ENCODE peak calls at places on chromosomes 4 and X, in four cellular contexts. One of them, this sample, is unnamed.

GRCh38 chrX:11899091-11899490 is 141.1 kb downstream of the MSL3 start:
- DNase-seq in mammary epithelial cell: peak; percentile 82
- DNase-seq in endothelial cell of umbilical vein: peak; percentile 71
- DNase-seq in GM23248: no peak
- DNase-seq in this sample: no peak

GRCh38 chr4:77802406-77802805 is 16.8 kb downstream of the CNOT6L start:
- DNase-seq in endothelial cell of umbilical vein: no peak
- DNase-seq in GM23248: no peak
- DNase-seq in mammary epithelial cell: no peak
- DNase-seq in this sample: no peak

GRCh38 chr4:175290401-175290800 is 372.2 kb downstream of the ADAM29 start:
- DNase-seq in GM23248: no peak
- DNase-seq in mammary epithelial cell: no peak
- DNase-seq in endothelial cell of umbilical vein: no peak
- DNase-seq in this sample: no peak

GRCh38 chr4:98630804-98631454 is 27.5 kb downstream of the TSPAN5 start:
- DNase-seq in endothelial cell of umbilical vein: no peak
- DNase-seq in GM23248: peak; percentile 8
- DNase-seq in mammary epithelial cell: no peak
- DNase-seq in this sample: no peak

GRCh38 chrX:26597981-26598380 is 382.0 kb downstream of the MAGEB5 start:
- DNase-seq in GM23248: peak; percentile 17
- DNase-seq in endothelial cell of umbilical vein: no peak
- DNase-seq in mammary epithelial cell: peak; percentile 2
- DNase-seq in this sample: no peak

GRCh38 chr4:78661923-78662521 is 110.5 kb downstream of the ANXA3 start:
- DNase-seq in endothelial cell of umbilical vein: peak; percentile 81
- DNase-seq in mammary epithelial cell: no peak
- DNase-seq in GM23248: peak; percentile 69
- DNase-seq in this sample: peak; percentile 45

GRCh38 chr4:77959566-77960338 is 97.1 kb downstream of the MRPL1 start:
- DNase-seq in endothelial cell of umbilical vein: peak; percentile 55
- DNase-seq in GM23248: peak; percentile 73
- DNase-seq in mammary epithelial cell: peak; percentile 25
- DNase-seq in this sample: peak; percentile 70

GRCh38 chrX:24920769-24921168 is 95.0 kb downstream of the ARX start:
- DNase-seq in GM23248: no peak
- DNase-seq in mammary epithelial cell: no peak
- DNase-seq in endothelial cell of umbilical vein: no peak
- DNase-seq in this sample: no peak

GRCh38 chrX:23003121-23003520 is 3.4 kb downstream of the DDX53 start:
- DNase-seq in mammary epithelial cell: no peak
- DNase-seq in GM23248: peak; percentile 65
- DNase-seq in endothelial cell of umbilical vein: peak; percentile 1
- DNase-seq in this sample: no peak

GRCh38 chr4:24434193-24434728 is 150.1 kb downstream of the DHX15 start:
- DNase-seq in GM23248: no peak
- DNase-seq in mammary epithelial cell: no peak
- DNase-seq in endothelial cell of umbilical vein: no peak
- DNase-seq in this sample: peak; percentile 49

GRCh38 chr4:1328267-1329155 is 18.5 kb upstream of the UVSSA start:
- DNase-seq in GM23248: no peak
- DNase-seq in mammary epithelial cell: no peak
- DNase-seq in endothelial cell of umbilical vein: no peak
- DNase-seq in this sample: no peak
- H3K36me3 ChIP-seq in GM23248: peaks cover 20% of the 10 kb centered on the region
- H3K36me3 ChIP-seq in mammary epithelial cell: peaks cover 16% of the 10 kb centered on the region
- H3K36me3 ChIP-seq in endothelial cell of umbilical vein: peaks cover 1% of the 10 kb centered on the region
- H3K36me3 ChIP-seq in this sample: no peaks in the 10 kb centered on the region

DNA sequence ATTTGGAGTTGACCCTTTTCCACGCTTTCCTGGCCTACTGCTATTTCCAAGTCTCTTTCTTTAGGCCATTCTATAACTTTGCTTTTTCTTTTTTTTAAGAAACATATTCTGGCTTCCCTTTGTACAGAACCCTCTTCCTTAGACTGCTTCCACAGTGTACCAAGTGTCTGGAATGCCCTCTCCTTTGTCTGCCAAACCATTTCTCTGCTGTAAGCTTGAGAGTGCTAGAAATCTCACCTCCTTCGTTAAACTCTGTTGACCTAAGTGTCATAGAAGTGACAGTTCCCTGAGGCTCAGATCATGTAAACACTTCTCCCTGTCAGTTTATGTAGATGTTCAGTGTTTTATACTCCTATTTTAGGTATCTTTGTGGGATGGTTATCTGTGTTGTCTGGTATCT is 108.4 kb downstream of the EDA start:
- DNase-seq in mammary epithelial cell: no peak
- DNase-seq in endothelial cell of umbilical vein: no peak
- DNase-seq in GM23248: no peak
- DNase-seq in this sample: no peak
- H3K4me1 ChIP-seq in mammary epithelial cell: no peaks in the 10 kb centered on the region
- H3K4me1 ChIP-seq in endothelial cell of umbilical vein: no peaks in the 10 kb centered on the region
- H3K4me1 ChIP-seq in GM23248: no peaks in the 10 kb centered on the region
- H3K4me1 ChIP-seq in this sample: no peaks in the 10 kb centered on the region

GRCh38 chr4:147820975-147821374 is 89.1 kb downstream of the ARHGAP10 start:
- DNase-seq in GM23248: no peak
- DNase-seq in endothelial cell of umbilical vein: no peak
- DNase-seq in mammary epithelial cell: peak; percentile 96
- DNase-seq in this sample: no peak
- H3K4me2 ChIP-seq in GM23248: no peak overlapping the region
- H3K4me2 ChIP-seq in endothelial cell of umbilical vein: no peak overlapping the region
- H3K4me2 ChIP-seq in mammary epithelial cell: peak overlapping the region; percentile 76
- H3K4me2 ChIP-seq in this sample: no peak overlapping the region

GRCh38 chr4:39865280-39865679 is 112.4 kb downstream of the PDS5A start:
- DNase-seq in GM23248: no peak
- DNase-seq in mammary epithelial cell: no peak
- DNase-seq in endothelial cell of umbilical vein: no peak
- DNase-seq in this sample: no peak
- H3K36me3 ChIP-seq in GM23248: peaks cover 55% of the 10 kb centered on the region
- H3K36me3 ChIP-seq in mammary epithelial cell: peaks cover 30% of the 10 kb centered on the region
- H3K36me3 ChIP-seq in endothelial cell of umbilical vein: peaks cover 16% of the 10 kb centered on the region
- H3K36me3 ChIP-seq in this sample: peaks cover 5% of the 10 kb centered on the region

DNA sequence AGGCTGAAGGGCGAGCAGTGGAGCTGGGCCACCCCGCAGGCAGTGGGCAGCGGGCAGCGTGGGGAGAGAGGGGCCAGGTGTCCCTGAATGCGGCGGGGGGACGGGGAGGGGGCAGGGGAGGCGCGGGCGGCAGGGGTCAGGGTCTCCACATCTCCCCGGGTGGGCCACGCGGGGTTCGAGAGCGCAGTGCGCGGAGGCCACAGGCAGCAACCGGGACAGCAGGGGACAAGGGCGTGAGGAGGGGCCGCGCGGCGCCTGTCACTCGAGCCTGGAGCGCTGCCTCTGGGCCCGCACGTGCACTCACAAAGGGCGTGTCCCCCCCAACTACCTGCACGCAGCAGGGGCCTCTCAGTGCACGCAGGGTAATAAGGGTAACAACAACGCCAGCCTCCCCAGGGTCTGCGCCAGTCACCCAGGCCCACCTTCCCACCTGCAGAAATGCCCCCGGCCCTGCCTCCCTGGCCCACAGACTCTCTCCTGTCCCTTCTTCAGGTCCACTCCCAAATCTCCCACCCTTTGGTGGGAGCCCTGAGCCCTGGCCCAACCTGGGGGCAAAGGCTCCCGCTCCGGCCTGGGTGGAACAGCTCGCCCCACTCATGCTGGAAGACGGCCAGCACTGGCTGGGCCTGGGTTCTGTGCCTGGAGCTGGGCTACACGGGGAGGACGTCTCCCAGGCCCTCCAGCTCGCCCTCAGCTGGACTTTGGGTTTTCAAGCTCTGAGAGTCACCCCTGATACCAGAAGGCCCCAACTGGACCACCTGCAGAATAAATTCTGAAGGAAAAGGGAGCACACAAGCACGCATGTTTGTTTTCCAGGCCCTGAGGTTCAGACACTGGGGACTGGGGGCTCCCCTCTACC is 53.2 kb downstream of the ZFYVE28 start:
- DNase-seq in GM23248: no peak
- DNase-seq in endothelial cell of umbilical vein: no peak
- DNase-seq in mammary epithelial cell: no peak
- DNase-seq in this sample: no peak
- H3K4me1 ChIP-seq in GM23248: peaks cover 12% of the 10 kb centered on the region
- H3K4me1 ChIP-seq in endothelial cell of umbilical vein: no peaks in the 10 kb centered on the region
- H3K4me1 ChIP-seq in mammary epithelial cell: peaks cover 11% of the 10 kb centered on the region
- H3K4me1 ChIP-seq in this sample: peaks cover 21% of the 10 kb centered on the region

GRCh38 chr4:118307619-118308018 is 45.2 kb downstream of the PRSS12 start:
- DNase-seq in GM23248: no peak
- DNase-seq in endothelial cell of umbilical vein: no peak
- DNase-seq in mammary epithelial cell: no peak
- DNase-seq in this sample: no peak

GRCh38 chr4:118318931-118319330 is 33.9 kb downstream of the PRSS12 start:
- DNase-seq in mammary epithelial cell: peak; percentile 75
- DNase-seq in endothelial cell of umbilical vein: no peak
- DNase-seq in GM23248: no peak
- DNase-seq in this sample: no peak

GRCh38 chr4:118314221-118314620 is 38.6 kb downstream of the PRSS12 start:
- DNase-seq in endothelial cell of umbilical vein: no peak
- DNase-seq in mammary epithelial cell: no peak
- DNase-seq in GM23248: no peak
- DNase-seq in this sample: no peak

GRCh38 chr4:118308306-118309030 is 44.3 kb downstream of the PRSS12 start:
- DNase-seq in mammary epithelial cell: no peak
- DNase-seq in endothelial cell of umbilical vein: no peak
- DNase-seq in GM23248: no peak
- DNase-seq in this sample: no peak

DNA sequence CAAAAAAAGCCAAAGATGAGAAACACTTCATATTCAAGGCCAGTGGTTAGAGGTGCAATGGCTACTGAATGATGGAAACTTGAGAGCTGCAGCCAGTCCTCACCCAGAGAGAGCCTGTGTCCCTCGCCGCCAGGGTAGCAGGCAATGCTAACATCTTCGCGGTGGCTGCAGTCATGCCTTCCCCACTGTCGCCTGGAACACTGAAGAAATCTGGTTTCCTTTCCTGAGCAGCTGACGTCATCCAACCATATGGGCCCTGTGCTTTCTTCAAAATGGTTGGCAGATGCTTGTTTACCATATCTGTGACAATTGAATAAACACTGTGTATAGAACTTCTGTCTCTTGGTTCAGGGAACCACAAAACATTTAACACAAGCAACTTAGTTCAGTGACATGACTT is 39.7 kb downstream of the PRSS12 start:
- DNase-seq in endothelial cell of umbilical vein: no peak
- DNase-seq in mammary epithelial cell: no peak
- DNase-seq in GM23248: no peak
- DNase-seq in this sample: no peak
- H3K4me2 ChIP-seq in endothelial cell of umbilical vein: no peak overlapping the region
- H3K4me2 ChIP-seq in mammary epithelial cell: no peak overlapping the region
- H3K4me2 ChIP-seq in GM23248: no peak overlapping the region
- H3K4me2 ChIP-seq in this sample: no peak overlapping the region

GRCh38 chr4:39451423-39452023 is 7.2 kb downstream of the RPL9 start:
- DNase-seq in mammary epithelial cell: no peak
- DNase-seq in GM23248: no peak
- DNase-seq in endothelial cell of umbilical vein: no peak
- DNase-seq in this sample: no peak

GRCh38 chr4:39453738-39454137 is 5.0 kb downstream of the RPL9 start:
- DNase-seq in endothelial cell of umbilical vein: no peak
- DNase-seq in mammary epithelial cell: no peak
- DNase-seq in GM23248: no peak
- DNase-seq in this sample: no peak

GRCh38 chr4:39452860-39453587 is 5.7 kb downstream of the RPL9 start:
- DNase-seq in mammary epithelial cell: no peak
- DNase-seq in GM23248: no peak
- DNase-seq in endothelial cell of umbilical vein: no peak
- DNase-seq in this sample: no peak

GRCh38 chr4:39452153-39452859 is 6.4 kb downstream of the RPL9 start:
- DNase-seq in endothelial cell of umbilical vein: no peak
- DNase-seq in mammary epithelial cell: no peak
- DNase-seq in GM23248: no peak
- DNase-seq in this sample: no peak

DNA sequence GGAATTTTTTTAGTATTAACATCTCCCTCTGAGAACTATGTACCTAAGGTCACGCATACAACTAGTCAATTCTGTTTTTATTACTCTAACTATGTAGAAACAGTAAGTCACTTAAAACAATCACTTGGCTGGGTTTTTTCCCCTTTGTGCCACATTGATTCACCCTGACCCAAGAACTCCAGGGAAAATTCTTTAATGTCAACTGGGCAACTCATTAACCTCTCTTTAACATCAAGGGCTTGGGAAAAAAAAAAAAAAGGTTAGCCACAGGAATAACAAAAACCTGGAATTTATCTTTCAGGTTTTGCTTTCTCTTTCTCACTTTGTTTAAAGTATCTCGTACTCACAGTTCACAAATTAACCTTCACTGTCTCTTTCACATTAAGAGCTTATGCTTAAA is 8.1 kb downstream of the RPL9 start:
- DNase-seq in endothelial cell of umbilical vein: no peak
- DNase-seq in GM23248: no peak
- DNase-seq in mammary epithelial cell: no peak
- DNase-seq in this sample: no peak
- H3K36me3 ChIP-seq in endothelial cell of umbilical vein: peaks cover 34% of the 10 kb centered on the region
- H3K36me3 ChIP-seq in GM23248: peaks cover 57% of the 10 kb centered on the region
- H3K36me3 ChIP-seq in mammary epithelial cell: peaks cover 48% of the 10 kb centered on the region
- H3K36me3 ChIP-seq in this sample: peaks cover under 1% of the 10 kb centered on the region

This sample was measured in hepatocyte.